ENCODE peak calls at places on chromosome 12, in seven cellular contexts. H is pulmonary artery endothelial cell, O is psoas muscle, K is mucosa of gallbladder, Z is NCI-H1105, F is NCI-H1436, U is AG08395. G is an unnamed sample.

GRCh38 chr12:90888316-90888715 is 66.7 kb downstream of the CCER1 start:
- DNase-seq in U (no peak), O (no peak), H (no peak), Z (no peak), F (no peak), K (no peak), G (no peak)

GRCh38 chr12:103758310-103759089 is 82.5 kb downstream of the NT5DC3 start:
- DNase-seq in O (peak), K (no peak), Z (peak), F (no peak), H (no peak), U (no peak), G (no peak)

GRCh38 chr12:55743131-55743921 is 404 bp downstream of the GDF11 start:
- DNase-seq in K (peak), H (no peak), Z (peak), U (peak), O (peak), F (peak), G (no peak)

GRCh38 chr12:119914666-119915065 is 37.5 kb upstream of the CIT start:
- DNase-seq in Z (no peak), O (no peak), U (no peak), F (no peak), K (no peak), H (no peak), G (no peak)

GRCh38 chr12:68842784-68843567 is 35.0 kb downstream of the MDM2 start:
- DNase-seq in Z (no peak), F (no peak), H (no peak), U (no peak), O (no peak), K (no peak), G (no peak)

GRCh38 chr12:80936642-80937390 is 918 bp downstream of the LIN7A start:
- DNase-seq in K (peak), Z (peak), O (peak), U (peak), F (peak), H (no peak), G (peak)

GRCh38 chr12:40749863-40750262 is 57.6 kb downstream of the CNTN1 start:
- DNase-seq in H (no peak), O (no peak), Z (no peak), F (no peak), K (no peak), U (no peak), G (no peak)

GRCh38 chr12:12992418-12993175 is 7.5 kb downstream of the HEBP1 start:
- DNase-seq in Z (no peak), O (peak), K (peak), H (no peak), U (peak), F (no peak), G (peak)

GRCh38 chr12:27652174-27652763 is 44.0 kb upstream of the REP15 start:
- DNase-seq in H (peak), U (peak), Z (peak), O (no peak), K (peak), F (peak), G (peak)

GRCh38 chr12:13004368-13004767 is 4.3 kb upstream of the HEBP1 start:
- DNase-seq in Z (no peak), H (no peak), O (no peak), F (no peak), K (no peak), U (no peak), G (no peak)

GRCh38 chr12:121560392-121561021 is 20.3 kb downstream of the KDM2B start:
- DNase-seq in U (no peak), H (no peak), F (no peak), O (no peak), Z (no peak), K (no peak), G (no peak)

GRCh38 chr12:22625671-22626251 is 790 bp downstream of the ETNK1 start:
- DNase-seq in O (peak), Z (peak), U (peak), K (peak), H (no peak), F (peak), G (peak)

GRCh38 chr12:84038241-84038640 is 874.4 kb downstream of the SLC6A15 start:
- DNase-seq in F (no peak), Z (no peak), U (no peak), O (no peak), H (no peak), K (no peak), G (no peak)

GRCh38 chr12:122123051-122123760 is 44.6 kb downstream of the MLXIP start:
- DNase-seq in Z (peak), K (peak), U (peak), H (no peak), O (peak), F (peak), G (peak)

GRCh38 chr12:50033317-50033679 is 8.0 kb upstream of the RACGAP1 start:
- DNase-seq in F (no peak), K (no peak), Z (no peak), O (no peak), H (no peak), U (no peak), G (no peak)

GRCh38 chr12:131131077-131131807 is 177.5 kb downstream of the ADGRD1 start:
- DNase-seq in K (peak), H (no peak), Z (no peak), F (no peak), O (no peak), U (no peak), G (no peak)

GRCh38 chr12:75709474-75709873 is 198.1 kb upstream of the KRR1 start:
- DNase-seq in U (no peak), K (no peak), H (no peak), O (no peak), Z (no peak), F (no peak), G (peak)

GRCh38 chr12:130847097-130847496 is 8.0 kb upstream of the STX2 start:
- DNase-seq in K (no peak), O (no peak), U (peak), F (no peak), Z (no peak), H (no peak), G (no peak)

GRCh38 chr12:93152617-93153016 is 223.5 kb upstream of the EEA1 start:
- DNase-seq in U (no peak), Z (no peak), H (no peak), O (no peak), F (no peak), K (no peak), G (no peak)

GRCh38 chr12:49540229-49541139 is 1.7 kb downstream of the KCNH3 start:
- DNase-seq in O (no peak), K (no peak), F (no peak), U (no peak), H (no peak), Z (no peak), G (no peak)

GRCh38 chr12:64574837-64575236 is 35.5 kb upstream of the RASSF3 start:
- DNase-seq in F (no peak), Z (no peak), O (no peak), U (no peak), H (no peak), K (no peak), G (no peak)

GRCh38 chr12:132503611-132504204 is 13.8 kb downstream of the FBRSL1 start:
- DNase-seq in H (no peak), O (no peak), K (no peak), F (no peak), U (no peak), Z (no peak), G (no peak)

GRCh38 chr12:23847857-23848256 is 101.6 kb downstream of the SOX5 start:
- DNase-seq in O (no peak), K (no peak), Z (no peak), U (no peak), F (no peak), H (no peak), G (no peak)